ENCODE peak calls at places on chromosomes 7 and 10, in six cellular contexts. P, R, D, Z, L and V are unnamed samples.

GRCh38 chr10:21497177-21497807 is 28.2 kb downstream of the SKIDA1 start:
- DNase-seq in P (peak), R (no peak), D (peak), Z (no peak), L (peak), V (peak)

GRCh38 chr7:74355091-74355490 is 65.9 kb downstream of the CLIP2 start:
- DNase-seq in P (no peak), R (no peak), D (no peak), Z (no peak), L (peak), V (no peak)

GRCh38 chr7:105756402-105756801 is 120.0 kb downstream of the ATXN7L1 start:
- DNase-seq in P (no peak), R (no peak), D (no peak), Z (no peak), L (no peak), V (no peak)

GRCh38 chr7:28955356-28955722 is 2.8 kb downstream of the TRIL start:
- DNase-seq in P (no peak), R (no peak), D (no peak), Z (no peak), L (no peak), V (no peak)

GRCh38 chr7:28488061-28488791 is 75.9 kb downstream of the CREB5 start:
- DNase-seq in P (no peak), R (no peak), D (no peak), Z (no peak), L (no peak), V (no peak)

GRCh38 chr7:41107330-41107937 is 595.5 kb downstream of the INHBA start:
- DNase-seq in P (no peak), R (no peak), D (no peak), Z (no peak), L (peak), V (no peak)

GRCh38 chr7:5426226-5426475 is 2.5 kb upstream of the TNRC18 start:
- DNase-seq in P (no peak), R (no peak), D (no peak), Z (no peak), L (no peak), V (no peak)

GRCh38 chr7:157575777-157576176 is 239.0 kb downstream of the DNAJB6 start:
- DNase-seq in P (no peak), R (no peak), D (no peak), Z (no peak), L (no peak), V (no peak)

GRCh38 chr10:22345301-22346086 is at the start of gene SPAG6:
- DNase-seq in P (peak), R (no peak), D (no peak), Z (no peak), L (no peak), V (peak)

GRCh38 chr10:59719374-59719773 is 9.7 kb upstream of the SLC16A9 start:
- DNase-seq in P (no peak), R (no peak), D (no peak), Z (no peak), L (peak), V (no peak)

GRCh38 chr7:143485500-143485899 is 7.8 kb downstream of the TAS2R41 start:
- DNase-seq in P (no peak), R (no peak), D (no peak), Z (no peak), L (no peak), V (no peak)

GRCh38 chr7:100590077-100590737 is 4.1 kb downstream of the FBXO24 start:
- DNase-seq in P (no peak), R (no peak), D (no peak), Z (no peak), L (no peak), V (no peak)

GRCh38 chr7:36615877-36616276 is 108.4 kb downstream of the AOAH start:
- DNase-seq in P (no peak), R (no peak), D (no peak), Z (no peak), L (no peak), V (no peak)

GRCh38 chr7:144513332-144513731 is 109.8 kb upstream of the NOBOX start:
- DNase-seq in P (no peak), R (no peak), D (no peak), Z (no peak), L (peak), V (peak)

GRCh38 chr7:134802762-134803161 is 23.3 kb downstream of the CALD1 start:
- DNase-seq in P (no peak), R (no peak), D (no peak), Z (no peak), L (no peak), V (no peak)

GRCh38 chr7:99014113-99014985 is 129.6 kb downstream of the SMURF1 start:
- DNase-seq in P (no peak), R (no peak), D (no peak), Z (no peak), L (no peak), V (no peak)

GRCh38 chr7:97819161-97819560 is 53.0 kb downstream of the ASNS start:
- DNase-seq in P (no peak), R (no peak), D (no peak), Z (no peak), L (peak), V (no peak)

GRCh38 chr7:158944950-158945349 is 88.6 kb downstream of the DYNC2I1 start:
- DNase-seq in P (no peak), R (no peak), D (no peak), Z (no peak), L (no peak), V (no peak)

GRCh38 chr7:91263359-91264082 is 712 bp upstream of the FZD1 start:
- DNase-seq in P (peak), R (no peak), D (no peak), Z (no peak), L (no peak), V (peak)

GRCh38 chr7:30166155-30166840 is 31.5 kb downstream of the MTURN start:
- DNase-seq in P (no peak), R (no peak), D (no peak), Z (no peak), L (peak), V (no peak)

GRCh38 chr7:81638216-81638615 is 131.6 kb downstream of the HGF start:
- DNase-seq in P (no peak), R (no peak), D (no peak), Z (no peak), L (no peak), V (no peak)

GRCh38 chr10:28111712-28112111 is 112.8 kb upstream of the ODAD2 start:
- DNase-seq in P (no peak), R (no peak), D (no peak), Z (no peak), L (no peak), V (no peak)